ENCODE peak calls at places on chromosomes 16 and 17, in ten cellular contexts. Y, S, J, K, I, P, Q, B, H and C are unnamed samples.

GRCh38 chr16:23502466-23502865 is 7.8 kb downstream of the GGA2 start:
- DNase-seq in Y (peak; percentile 15), S (no peak), J (no peak), K (no peak), I (no peak), P (no peak), Q (no peak), B (no peak), H (no peak), C (no peak)

GRCh38 chr16:20928774-20929411 is 28.3 kb downstream of the LYRM1 start:
- DNase-seq in Y (peak; percentile 93), S (peak; percentile 83), J (no peak), K (no peak), I (no peak), P (peak; percentile 17), Q (no peak), B (no peak), H (no peak), C (no peak)

GRCh38 chr17:61967729-61968128 is 39.9 kb upstream of the INTS2 start:
- DNase-seq in Y (no peak), S (no peak), J (no peak), K (no peak), I (no peak), P (no peak), Q (no peak), B (no peak), H (no peak), C (no peak)

GRCh38 chr17:16019347-16019746 is 19.7 kb downstream of the TTC19 start:
- DNase-seq in Y (no peak), S (no peak), J (no peak), K (no peak), I (no peak), P (no peak), Q (no peak), B (no peak), H (no peak), C (no peak)

GRCh38 chr17:82358467-82359350 is at the start of gene TEX19:
- DNase-seq in Y (no peak), S (peak; percentile 16), J (no peak), K (no peak), I (no peak), P (no peak), Q (peak; percentile 54), B (no peak), H (peak; percentile 82), C (no peak)

GRCh38 chr16:15464401-15465186 is 30.2 kb downstream of the BMERB1 start:
- DNase-seq in Y (peak; percentile 25), S (no peak), J (no peak), K (no peak), I (no peak), P (no peak), Q (no peak), B (no peak), H (no peak), C (no peak)

GRCh38 chr17:72372185-72372584 is 251.4 kb downstream of the SOX9 start:
- DNase-seq in Y (peak; percentile 54), S (peak; percentile 75), J (no peak), K (no peak), I (no peak), P (no peak), Q (no peak), B (no peak), H (no peak), C (peak; percentile 29)

GRCh38 chr17:57551321-57552079 is 193.6 kb downstream of the CCDC182 start:
- DNase-seq in Y (no peak), S (no peak), J (peak; percentile 54), K (no peak), I (no peak), P (no peak), Q (no peak), B (no peak), H (peak; percentile 100), C (no peak)

GRCh38 chr17:16371742-16372141 is 9.1 kb upstream of the UBB start:
- DNase-seq in Y (peak; percentile 52), S (peak; percentile 93), J (no peak), K (peak; percentile 62), I (no peak), P (no peak), Q (no peak), B (no peak), H (no peak), C (peak; percentile 60)

GRCh38 chr17:43517615-43518386 is 28.3 kb downstream of the ETV4 start:
- DNase-seq in Y (peak; percentile 56), S (peak; percentile 80), J (no peak), K (peak; percentile 72), I (no peak), P (peak; percentile 17), Q (no peak), B (no peak), H (no peak), C (peak; percentile 58)

GRCh38 chr16:84500531-84500930 is 3.9 kb downstream of the MEAK7 start:
- DNase-seq in Y (no peak), S (no peak), J (no peak), K (no peak), I (no peak), P (no peak), Q (no peak), B (no peak), H (no peak), C (no peak)

GRCh38 chr16:58461056-58461455 is 38.9 kb upstream of the NDRG4 start:
- DNase-seq in Y (no peak), S (no peak), J (no peak), K (no peak), I (no peak), P (no peak), Q (no peak), B (peak; percentile 27), H (no peak), C (no peak)

GRCh38 chr17:30921544-30922196 is at the start of gene ADAP2:
- DNase-seq in Y (no peak), S (no peak), J (no peak), K (no peak), I (peak; percentile 87), P (no peak), Q (peak; percentile 60), B (peak; percentile 19), H (peak; percentile 27), C (no peak)

GRCh38 chr17:33712120-33712519 is 419.0 kb upstream of the ASIC2 start:
- DNase-seq in Y (no peak), S (no peak), J (no peak), K (no peak), I (no peak), P (no peak), Q (no peak), B (no peak), H (no peak), C (no peak)
- TF ChIP-seq CTCF in Y (no peak), S (no peak), J (no peak), K (no peak), I (no peak), P (no peak), Q (no peak), B (no peak), H (peak; percentile 48), C (no peak)

GRCh38 chr16:69885722-69886121 is 65.4 kb upstream of the CLEC18A start:
- DNase-seq in Y (no peak), S (no peak), J (no peak), K (no peak), I (no peak), P (no peak), Q (no peak), B (no peak), H (no peak), C (no peak)

GRCh38 chr16:69883744-69884143 is 67.4 kb upstream of the CLEC18A start:
- DNase-seq in Y (no peak), S (no peak), J (no peak), K (no peak), I (no peak), P (no peak), Q (no peak), B (no peak), H (no peak), C (no peak)

GRCh38 chr16:69881141-69881540 is 70.0 kb upstream of the CLEC18A start:
- DNase-seq in Y (no peak), S (no peak), J (no peak), K (no peak), I (no peak), P (no peak), Q (no peak), B (no peak), H (no peak), C (no peak)

GRCh38 chr16:69880640-69881133 is 70.4 kb upstream of the CLEC18A start:
- DNase-seq in Y (peak; percentile 71), S (peak; percentile 52), J (no peak), K (peak; percentile 38), I (no peak), P (no peak), Q (no peak), B (no peak), H (no peak), C (peak; percentile 24)
- H3K4me3 ChIP-seq in Y (peak overlapping the region; percentile 17), S (no peak overlapping the region), J (no peak overlapping the region), K (no peak overlapping the region), I (no peak overlapping the region), P (no peak overlapping the region), Q (no peak overlapping the region), B (no peak overlapping the region), H (no peak overlapping the region), C (no peak overlapping the region)

DNA sequence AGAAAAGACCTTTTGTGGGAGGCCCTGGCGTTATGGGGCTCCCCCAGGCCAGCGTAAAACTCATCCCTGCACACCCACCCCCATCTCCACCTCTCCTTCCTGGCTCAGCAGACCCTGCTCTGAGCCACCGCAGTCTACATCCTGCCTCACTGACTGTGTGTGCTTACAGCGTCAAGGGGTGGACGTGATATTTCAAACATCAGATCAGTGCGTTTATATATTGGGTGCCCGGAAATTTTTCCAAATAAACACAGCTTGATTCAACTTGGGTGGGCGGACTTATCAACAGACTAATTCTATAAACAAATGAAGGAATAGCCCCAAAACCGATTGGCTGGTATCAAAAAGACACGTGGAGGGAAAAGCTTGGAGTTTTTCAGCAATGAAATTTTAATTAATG is 293 bp upstream of the FOXL1 start:
- DNase-seq in Y (no peak), S (peak; percentile 91), J (no peak), K (peak; percentile 57), I (no peak), P (no peak), Q (no peak), B (no peak), H (no peak), C (peak; percentile 92)
- TF ChIP-seq CTCF in Y (no peak), S (no peak), J (no peak), K (no peak), I (no peak), P (no peak), Q (no peak), B (no peak), H (no peak), C (no peak)

DNA sequence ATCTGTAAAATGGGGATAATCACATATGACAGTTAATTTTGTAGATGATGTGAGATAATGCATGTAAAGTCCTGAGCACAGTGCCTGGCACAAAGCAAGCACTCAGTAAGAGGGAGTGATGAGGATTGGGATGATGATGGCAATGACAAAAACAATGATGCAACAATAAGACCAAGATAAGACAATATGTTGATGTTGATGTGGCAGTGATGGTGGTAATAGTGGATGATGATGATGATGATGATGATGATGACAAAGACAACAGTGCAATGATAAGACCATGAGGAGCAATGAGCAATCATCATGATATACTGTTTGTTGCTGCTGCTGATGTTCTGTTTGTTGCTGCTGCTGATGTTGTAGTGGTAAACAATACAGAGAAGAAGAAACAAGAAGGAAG is 344.1 kb downstream of the NPIPA8 start:
- DNase-seq in Y (no peak), S (no peak), J (no peak), K (no peak), I (no peak), P (no peak), Q (no peak), B (no peak), H (no peak), C (no peak)
- H3K4me3 ChIP-seq in Y (no peak overlapping the region), S (no peak overlapping the region), J (no peak overlapping the region), K (no peak overlapping the region), I (no peak overlapping the region), P (no peak overlapping the region), Q (no peak overlapping the region), B (no peak overlapping the region), H (no peak overlapping the region), C (no peak overlapping the region)